ENCODE peak calls at places on chromosomes 13 and 19, in seven cellular contexts. L is transverse colon, A is stomach, C is H1, X is GM23338, H is breast epithelium, B is upper lobe of left lung. S is an unnamed sample.

GRCh38 chr13:95924389-95924994 is 128.7 kb downstream of the UGGT2 start:
- DNase-seq in L (no peak), B (no peak), A (no peak), H (no peak), C (no peak), X (peak; percentile 5), S (peak; percentile 7)

GRCh38 chr19:33505168-33505567 is 16.4 kb downstream of the PEPD start:
- DNase-seq in L (no peak), H (no peak), B (no peak), A (no peak), C (no peak), X (no peak), S (no peak)

GRCh38 chr13:43676320-43676719 is 110.5 kb downstream of the ENOX1 start:
- DNase-seq in A (no peak), B (no peak), C (no peak), H (no peak), X (no peak), L (no peak), S (no peak)

GRCh38 chr19:38837656-38838121 is 6.1 kb upstream of the ECH1 start:
- DNase-seq in A (peak; percentile 55), L (no peak), C (no peak), B (no peak), H (no peak), X (no peak), S (no peak)

GRCh38 chr13:30714629-30715028 is 20.7 kb upstream of the ALOX5AP start:
- DNase-seq in B (peak; percentile 63), H (no peak), C (no peak), A (no peak), X (no peak), L (no peak), S (no peak)

GRCh38 chr13:49216334-49216733 is 3.8 kb upstream of the MLNR start:
- DNase-seq in X (no peak), C (no peak), B (no peak), H (no peak), A (no peak), L (no peak), S (no peak)

GRCh38 chr13:33229446-33230177 is 55.9 kb downstream of the STARD13 start:
- DNase-seq in X (no peak), B (no peak), H (no peak), L (no peak), A (no peak), C (no peak), S (no peak)

GRCh38 chr13:26227396-26227971 is 5.4 kb upstream of the RNF6 start:
- DNase-seq in L (no peak), A (no peak), H (no peak), B (peak; percentile 40), C (no peak), X (no peak), S (no peak)

GRCh38 chr19:39546599-39546998 is 6.6 kb upstream of the EID2 start:
- DNase-seq in C (no peak), A (no peak), H (no peak), X (peak; percentile 39), B (no peak), L (no peak), S (no peak)

GRCh38 chr13:111480503-111480902 is 160.1 kb downstream of the TEX29 start:
- DNase-seq in C (no peak), A (peak; percentile 21), X (no peak), B (no peak), L (no peak), H (no peak), S (no peak)

GRCh38 chr13:23610966-23611486 is 40.8 kb downstream of the TNFRSF19 start:
- DNase-seq in H (no peak), L (no peak), C (no peak), B (no peak), A (no peak), X (no peak), S (no peak)

GRCh38 chr13:45349438-45349837 is 8.5 kb upstream of the TPT1 start:
- DNase-seq in H (no peak), L (no peak), X (no peak), B (no peak), A (no peak), C (no peak), S (no peak)

GRCh38 chr13:28429685-28430290 is 65.1 kb downstream of the FLT1 start:
- DNase-seq in C (no peak), B (no peak), H (no peak), X (peak; percentile 96), L (peak; percentile 18), A (no peak), S (no peak)

GRCh38 chr13:94825507-94825906 is 113.2 kb upstream of the SOX21 start:
- DNase-seq in L (peak; percentile 25), X (peak; percentile 85), B (no peak), C (peak; percentile 62), A (peak; percentile 33), H (peak; percentile 27), S (no peak)

GRCh38 chr19:19185853-19186728 is 5.9 kb downstream of the BORCS8 start:
- DNase-seq in B (peak; percentile 43), A (peak; percentile 37), C (peak; percentile 92), L (peak; percentile 57), H (no peak), X (peak; percentile 97), S (no peak)

GRCh38 chr19:41325947-41326706 is 16.2 kb downstream of the CCDC97 start:
- DNase-seq in H (no peak), L (peak; percentile 39), B (no peak), A (no peak), X (no peak), C (peak; percentile 53), S (no peak)

GRCh38 chr19:41324231-41324702 is 14.3 kb downstream of the CCDC97 start:
- DNase-seq in A (no peak), H (no peak), L (no peak), B (no peak), C (no peak), X (no peak), S (no peak)

GRCh38 chr19:41325640-41325946 is 15.6 kb downstream of the CCDC97 start:
- DNase-seq in B (no peak), X (no peak), H (no peak), L (no peak), A (no peak), C (peak; percentile 52), S (no peak)

GRCh38 chr19:41323430-41324125 is 13.6 kb downstream of the CCDC97 start:
- DNase-seq in C (no peak), L (peak; percentile 51), H (no peak), A (peak; percentile 60), B (peak; percentile 51), X (peak; percentile 37), S (no peak)

DNA sequence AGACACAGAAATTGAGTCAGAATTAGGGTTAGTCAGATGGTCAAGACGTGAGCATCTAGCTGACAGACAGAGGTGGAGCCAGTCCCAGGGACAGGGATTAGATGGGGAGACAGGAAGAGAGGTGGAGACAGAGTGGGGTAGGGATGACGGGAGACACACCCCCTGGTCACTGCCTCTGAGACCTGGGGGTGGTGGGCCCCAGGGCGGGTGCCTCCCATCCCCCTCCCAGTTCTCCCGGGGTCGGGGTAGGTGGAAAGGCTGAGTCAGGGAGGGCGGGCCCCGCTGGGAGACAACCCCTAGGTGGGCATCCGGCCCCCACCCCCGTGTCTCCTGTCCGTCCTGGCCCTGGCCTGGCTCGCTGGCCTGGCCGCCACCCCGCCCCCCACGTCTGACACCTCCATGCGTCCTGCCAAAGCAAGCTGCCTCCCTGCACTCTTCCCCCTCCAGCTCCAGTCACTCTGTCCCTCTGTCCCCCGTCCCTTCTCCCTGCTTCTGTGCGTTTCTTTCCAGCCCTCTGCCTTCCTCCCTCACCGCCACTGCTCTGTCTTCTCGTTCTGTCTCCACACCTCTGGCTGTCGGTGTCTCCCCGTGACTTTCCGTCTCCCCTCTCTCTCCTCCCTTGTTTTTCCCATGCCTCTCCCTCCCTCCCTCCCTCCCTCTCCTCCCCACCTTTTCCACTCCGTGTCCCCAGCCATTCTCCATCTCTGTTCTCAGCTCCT is 15.1 kb downstream of the CCDC97 start:
- DNase-seq in C (peak; percentile 83), A (no peak), H (peak; percentile 53), X (peak; percentile 79), B (peak; percentile 67), L (peak; percentile 57), S (no peak)
- TF ChIP-seq POLR2AphosphoS5 in C (peak; percentile 66), A (no peak), H (no peak), X (peak; percentile 15), B (peak; percentile 39), L (no peak), S (peak; percentile 63)

GRCh38 chr19:48634424-48635262 is 2.5 kb downstream of the DBP start:
- DNase-seq in A (peak; percentile 99), H (peak; percentile 97), B (peak; percentile 99), X (peak; percentile 99), C (peak; percentile 97), L (peak; percentile 98), S (no peak)
- TF ChIP-seq POLR2AphosphoS5 in A (peak; percentile 84), H (peak; percentile 93), B (peak; percentile 95), X (peak; percentile 62), C (peak; percentile 79), L (peak; percentile 87), S (peak; percentile 64)

GRCh38 chr13:99392806-99393135 is 85.6 kb upstream of the GPR183 start:
- DNase-seq in H (no peak), C (no peak), B (no peak), L (no peak), A (no peak), X (no peak), S (no peak)
- TF ChIP-seq POLR2AphosphoS5 in H (no peak), C (no peak), B (no peak), L (no peak), A (no peak), X (no peak), S (no peak)

GRCh38 chr19:17751103-17751911 is at the start of gene FCHO1:
- DNase-seq in C (no peak), A (peak; percentile 51), H (no peak), X (no peak), L (peak; percentile 80), B (peak; percentile 78), S (no peak)

GRCh38 chr19:17749912-17750317 is 1.4 kb upstream of the FCHO1 start:
- DNase-seq in C (no peak), X (no peak), B (no peak), L (no peak), A (no peak), H (no peak), S (no peak)

GRCh38 chr19:17743874-17744273 is 7.4 kb upstream of the FCHO1 start:
- DNase-seq in A (no peak), L (no peak), B (no peak), C (no peak), H (no peak), X (no peak), S (no peak)

GRCh38 chr19:17748884-17749638 is 2.2 kb upstream of the FCHO1 start:
- DNase-seq in H (no peak), C (no peak), A (no peak), X (no peak), B (no peak), L (no peak), S (no peak)

DNA sequence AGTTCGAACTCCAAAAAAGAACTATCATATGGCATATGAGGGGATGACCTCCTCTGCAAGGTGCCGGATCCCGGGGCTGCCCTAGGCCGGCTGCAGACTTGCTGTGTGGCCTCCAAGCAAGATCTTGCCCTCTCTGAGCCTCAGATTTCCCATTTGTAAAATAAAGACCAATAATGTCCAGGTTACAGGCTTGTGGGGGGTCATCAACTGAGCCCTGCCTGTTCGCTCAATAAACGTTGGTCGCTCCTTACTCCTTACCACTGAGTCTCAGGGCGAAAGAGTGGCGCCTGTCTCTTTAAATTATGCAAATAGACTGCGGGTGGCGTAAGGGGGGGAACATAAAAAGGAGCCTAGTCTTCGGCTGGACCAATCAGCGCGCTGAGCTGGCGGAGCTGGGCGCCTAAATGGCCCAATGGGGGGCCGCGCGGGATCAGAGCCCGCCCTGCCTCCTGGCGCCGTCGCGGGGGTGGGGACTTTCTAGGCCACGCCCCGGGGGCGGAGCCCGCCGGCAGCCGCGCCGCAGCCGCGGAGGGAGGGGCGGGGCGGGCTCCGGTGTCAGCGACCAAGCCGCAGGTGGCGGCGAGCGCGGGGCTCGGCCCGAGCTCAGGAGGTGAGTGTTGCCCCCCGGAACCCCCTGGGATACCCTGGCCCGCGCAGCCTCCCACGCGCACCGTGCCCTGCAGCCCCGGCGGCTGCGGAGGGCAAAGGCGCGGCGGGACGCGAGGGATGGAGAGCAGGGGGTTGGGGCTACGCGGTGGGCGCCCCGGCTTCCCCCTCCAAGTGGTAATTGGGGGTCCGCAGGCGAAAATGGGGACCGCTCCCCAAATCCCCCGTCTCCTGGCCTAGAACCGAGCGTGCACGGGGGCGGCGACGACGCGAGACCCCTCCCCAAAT is 3.8 kb upstream of the FCHO1 start:
- DNase-seq in H (peak; percentile 90), X (peak; percentile 99), C (peak; percentile 95), L (peak; percentile 95), B (peak; percentile 96), A (peak; percentile 96), S (no peak)
- TF ChIP-seq POLR2AphosphoS5 in H (no peak), X (peak; percentile 51), C (no peak), L (no peak), B (no peak), A (no peak), S (no peak)

S was measured in Panc1.